ENCODE peak calls at places on chromosome 13, in seven cellular contexts. G is suprapubic skin, Q is kidney tubule cell, W is substantia nigra, F is left ventricle myocardium inferior, B is ascending aorta, C is mesenteric fat pad. K is an unnamed sample.

GRCh38 chr13:50227356-50227755 is 212.1 kb downstream of the KCNRG start:
- DNase-seq in G (no peak), Q (no peak), W (no peak), F (no peak), B (no peak), C (no peak), K (no peak)

GRCh38 chr13:30864352-30865130 is 41.5 kb upstream of the MEDAG start:
- DNase-seq in G (no peak), Q (peak), W (no peak), F (no peak), B (peak), C (peak), K (no peak)

GRCh38 chr13:25860862-25861261 is 191.0 kb downstream of the SHISA2 start:
- DNase-seq in G (no peak), Q (no peak), W (no peak), F (no peak), B (no peak), C (no peak), K (no peak)

GRCh38 chr13:88417801-88418200 is 746.6 kb downstream of the SLITRK5 start:
- DNase-seq in G (no peak), Q (no peak), W (no peak), F (no peak), B (no peak), C (no peak), K (no peak)

GRCh38 chr13:110799246-110800236 is 86.0 kb downstream of the ING1 start:
- DNase-seq in G (peak), Q (no peak), W (no peak), F (no peak), B (peak), C (no peak), K (no peak)

GRCh38 chr13:51426982-51427381 is 25.9 kb downstream of the INTS6 start:
- DNase-seq in G (no peak), Q (no peak), W (no peak), F (no peak), B (no peak), C (no peak), K (no peak)

GRCh38 chr13:45055198-45055901 is 65.0 kb upstream of the GTF2F2 start:
- DNase-seq in G (no peak), Q (peak), W (no peak), F (no peak), B (no peak), C (no peak), K (no peak)

GRCh38 chr13:91212229-91212628 is 135.3 kb upstream of the MIR17HG start:
- DNase-seq in G (no peak), Q (no peak), W (no peak), F (no peak), B (no peak), C (no peak), K (no peak)

GRCh38 chr13:110304256-110304655 is 2.7 kb downstream of the COL4A1 start:
- DNase-seq in G (no peak), Q (peak), W (no peak), F (no peak), B (peak), C (no peak), K (peak)

GRCh38 chr13:53605306-53605705 is 576.7 kb downstream of the OLFM4 start:
- DNase-seq in G (no peak), Q (no peak), W (no peak), F (no peak), B (no peak), C (no peak), K (no peak)

GRCh38 chr13:66972659-66973058 is 257.5 kb downstream of the PCDH9 start:
- DNase-seq in G (no peak), Q (no peak), W (no peak), F (no peak), B (no peak), C (no peak), K (no peak)

GRCh38 chr13:99953138-99953755 is 18.3 kb downstream of the ZIC5 start:
- DNase-seq in G (no peak), Q (no peak), W (no peak), F (no peak), B (no peak), C (no peak), K (peak)

GRCh38 chr13:46348976-46349375 is 38.1 kb downstream of the RUBCNL start:
- DNase-seq in G (no peak), Q (no peak), W (no peak), F (no peak), B (no peak), C (no peak), K (no peak)

GRCh38 chr13:50080856-50081105 is 65.5 kb downstream of the KCNRG start:
- DNase-seq in G (no peak), Q (no peak), W (no peak), F (no peak), B (no peak), C (no peak), K (no peak)

GRCh38 chr13:75505327-75505726 is 23.4 kb upstream of the TBC1D4 start:
- DNase-seq in G (no peak), Q (no peak), W (no peak), F (no peak), B (no peak), C (no peak), K (no peak)

GRCh38 chr13:30818323-30818960 is 83.1 kb downstream of the ALOX5AP start:
- DNase-seq in G (no peak), Q (peak), W (no peak), F (no peak), B (peak), C (no peak), K (no peak)

GRCh38 chr13:40681341-40682051 is 15.1 kb upstream of the FOXO1 start:
- DNase-seq in G (no peak), Q (no peak), W (no peak), F (no peak), B (no peak), C (no peak), K (no peak)

GRCh38 chr13:99988469-99989375 is 7.1 kb downstream of the ZIC2 start:
- DNase-seq in G (no peak), Q (no peak), W (no peak), F (no peak), B (no peak), C (no peak), K (no peak)

GRCh38 chr13:43516401-43516826 is 270.4 kb downstream of the ENOX1 start:
- DNase-seq in G (no peak), Q (no peak), W (no peak), F (no peak), B (no peak), C (no peak), K (no peak)

GRCh38 chr13:99285432-99286182 is 21.6 kb downstream of the GPR183 start:
- DNase-seq in G (no peak), Q (no peak), W (no peak), F (no peak), B (no peak), C (no peak), K (no peak)

GRCh38 chr13:44309771-44310767 is 63.6 kb upstream of the SERP2 start:
- DNase-seq in G (no peak), Q (no peak), W (peak), F (peak), B (peak), C (no peak), K (peak)

GRCh38 chr13:50200988-50201387 is 185.7 kb downstream of the KCNRG start:
- DNase-seq in G (no peak), Q (peak), W (no peak), F (no peak), B (no peak), C (no peak), K (no peak)

K was measured in coronary artery.